ENCODE peak calls at places on chromosome 22, in five cellular contexts. Z, X, C, F and Y are unnamed samples.

GRCh38 chr22:37898441-37899181 is 7.5 kb upstream of the MICALL1 start:
- DNase-seq in Z (no peak), X (no peak), C (peak), F (no peak), Y (no peak)

GRCh38 chr22:28019360-28019759 is 100.3 kb upstream of the PITPNB start:
- DNase-seq in Z (peak), X (peak), C (no peak), F (no peak), Y (peak)

GRCh38 chr22:43396934-43397457 is 14.8 kb upstream of the MPPED1 start:
- DNase-seq in Z (peak), X (no peak), C (no peak), F (no peak), Y (no peak)

GRCh38 chr22:26548984-26549383 is 36.7 kb upstream of the TFIP11 start:
- DNase-seq in Z (no peak), X (no peak), C (no peak), F (no peak), Y (no peak)

GRCh38 chr22:19723165-19723989 is at the start of gene GP1BB:
- DNase-seq in Z (peak), X (no peak), C (peak), F (no peak), Y (peak)

GRCh38 chr22:23925020-23925606 is 30.9 kb downstream of the MIF start:
- DNase-seq in Z (no peak), X (no peak), C (no peak), F (no peak), Y (no peak)

GRCh38 chr22:27880778-27881394 is 38.2 kb downstream of the PITPNB start:
- DNase-seq in Z (no peak), X (peak), C (no peak), F (no peak), Y (no peak)

GRCh38 chr22:39953101-39953500 is 7.1 kb upstream of the TMA7B start:
- DNase-seq in Z (no peak), X (no peak), C (no peak), F (no peak), Y (no peak)

GRCh38 chr22:45120931-45121330 is 42.8 kb upstream of the NUP50 start:
- DNase-seq in Z (no peak), X (no peak), C (no peak), F (no peak), Y (no peak)

GRCh38 chr22:49646876-49647275 is 180.8 kb downstream of the BRD1 start:
- DNase-seq in Z (no peak), X (no peak), C (no peak), F (no peak), Y (no peak)

GRCh38 chr22:29266564-29267461 is 968 bp downstream of the RHBDD3 start:
- DNase-seq in Z (no peak), X (peak), C (no peak), F (no peak), Y (peak)

GRCh38 chr22:21754523-21755128 is 19.0 kb upstream of the YPEL1 start:
- DNase-seq in Z (no peak), X (peak), C (no peak), F (no peak), Y (peak)

GRCh38 chr22:21657020-21657360 is 8.8 kb upstream of the PPIL2 start:
- DNase-seq in Z (no peak), X (no peak), C (no peak), F (no peak), Y (no peak)

GRCh38 chr22:37906364-37907008 is 389 bp downstream of the MICALL1 start:
- DNase-seq in Z (peak), X (peak), C (no peak), F (no peak), Y (peak)

GRCh38 chr22:49582671-49583070 is 245.0 kb downstream of the BRD1 start:
- DNase-seq in Z (no peak), X (no peak), C (no peak), F (no peak), Y (no peak)

GRCh38 chr22:33083212-33083611 is 25.0 kb upstream of the SYN3 start:
- DNase-seq in Z (no peak), X (no peak), C (no peak), F (no peak), Y (no peak)

GRCh38 chr22:30423296-30423958 is 2.1 kb upstream of the MTFP1 start:
- DNase-seq in Z (peak), X (no peak), C (no peak), F (no peak), Y (peak)

GRCh38 chr22:20316217-20316843 is 3.5 kb downstream of the DGCR6L start:
- DNase-seq in Z (no peak), X (no peak), C (peak), F (no peak), Y (no peak)

GRCh38 chr22:27089303-27089702 is 431.9 kb downstream of the MIAT start:
- DNase-seq in Z (no peak), X (no peak), C (no peak), F (no peak), Y (no peak)

GRCh38 chr22:19844423-19845368 is 10.0 kb downstream of the GNB1L start:
- DNase-seq in Z (no peak), X (peak), C (no peak), F (no peak), Y (peak)

GRCh38 chr22:44890416-44891292 is 119.2 kb downstream of the PHF21B start:
- DNase-seq in Z (no peak), X (no peak), C (no peak), F (no peak), Y (no peak)

DNA sequence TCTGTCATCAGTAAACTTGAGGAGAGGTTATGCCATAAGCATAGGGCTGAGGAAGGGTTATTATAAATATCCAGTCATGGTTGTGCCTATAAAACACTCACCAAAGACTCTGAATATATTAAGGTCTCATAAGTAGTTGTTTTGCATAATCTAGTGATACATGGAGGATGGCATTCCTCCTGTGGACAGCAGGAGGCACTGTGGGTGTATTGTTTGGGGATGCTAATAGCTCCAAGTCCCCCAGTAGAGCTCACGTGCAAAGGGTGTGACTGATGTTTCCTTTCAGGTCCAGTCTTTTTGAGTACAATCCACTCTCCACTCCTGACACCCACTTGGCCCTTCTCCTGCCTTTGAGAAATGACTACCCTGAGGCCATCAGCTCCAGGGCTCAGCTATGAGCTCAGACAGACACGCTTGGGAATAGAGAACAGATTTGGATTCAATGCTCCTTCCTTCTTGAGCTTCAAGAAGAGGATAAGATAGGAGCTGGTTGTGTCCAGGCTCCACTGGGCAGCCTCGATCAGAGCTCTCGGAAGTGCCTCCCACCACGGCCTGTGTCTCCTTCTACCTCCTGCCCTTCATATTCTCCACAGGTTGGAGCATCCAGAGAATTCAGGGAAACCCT is 85.2 kb upstream of the IGLL5 start:
- DNase-seq in Z (no peak), X (no peak), C (no peak), F (no peak), Y (no peak)
- TF ChIP-seq CTCF in Z (no peak), X (no peak), C (peak), F (no peak), Y (peak)

GRCh38 chr22:47517062-47517461 is 754.6 kb downstream of the TBC1D22A start:
- DNase-seq in Z (no peak), X (no peak), C (no peak), F (no peak), Y (no peak)

GRCh38 chr22:47512617-47513016 is 750.2 kb downstream of the TBC1D22A start:
- DNase-seq in Z (no peak), X (no peak), C (no peak), F (no peak), Y (no peak)

GRCh38 chr22:47515384-47516125 is 753.1 kb downstream of the TBC1D22A start:
- DNase-seq in Z (no peak), X (no peak), C (no peak), F (no peak), Y (no peak)
- TF ChIP-seq CTCF in Z (no peak), X (no peak), C (no peak), F (no peak), Y (no peak)

DNA sequence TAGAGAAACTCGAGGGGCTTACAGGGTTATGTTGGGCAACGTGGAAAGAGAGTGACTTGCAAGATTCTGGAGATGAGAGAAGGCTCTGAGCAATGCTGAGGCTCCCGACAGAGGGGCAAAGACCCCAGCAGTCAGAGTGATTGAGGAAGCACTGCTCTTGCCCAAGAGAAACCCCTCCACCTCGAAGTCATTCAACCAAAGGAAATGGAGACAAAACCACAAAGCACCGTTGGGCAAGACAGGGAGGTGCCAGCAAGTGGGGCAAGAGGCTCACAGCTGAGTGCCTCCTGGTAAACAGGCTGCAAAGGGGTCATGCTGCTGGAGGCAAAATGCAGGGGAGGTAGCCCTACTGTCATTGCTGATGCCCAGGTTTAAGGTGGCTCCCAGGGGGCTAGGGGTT is 17.9 kb upstream of the MYH9 start:
- DNase-seq in Z (no peak), X (peak), C (no peak), F (no peak), Y (no peak)
- TF ChIP-seq CTCF in Z (no peak), X (no peak), C (no peak), F (no peak), Y (no peak)

GRCh38 chr22:50731811-50732624 is 6.0 kb upstream of the ACR start:
- DNase-seq in Z (peak), X (peak), C (no peak), F (peak), Y (no peak)
- TF ChIP-seq CTCF in Z (peak), X (peak), C (peak), F (peak), Y (peak)

GRCh38 chr22:42296883-42297282 is 26.4 kb upstream of the TCF20 start:
- DNase-seq in Z (no peak), X (no peak), C (no peak), F (no peak), Y (no peak)

GRCh38 chr22:42294034-42294985 is 23.9 kb upstream of the TCF20 start:
- DNase-seq in Z (peak), X (peak), C (peak), F (no peak), Y (no peak)

GRCh38 chr22:42297778-42298177 is 27.3 kb upstream of the TCF20 start:
- DNase-seq in Z (no peak), X (no peak), C (no peak), F (no peak), Y (no peak)

GRCh38 chr22:42298746-42299145 is 28.3 kb upstream of the TCF20 start:
- DNase-seq in Z (no peak), X (no peak), C (no peak), F (no peak), Y (no peak)

DNA sequence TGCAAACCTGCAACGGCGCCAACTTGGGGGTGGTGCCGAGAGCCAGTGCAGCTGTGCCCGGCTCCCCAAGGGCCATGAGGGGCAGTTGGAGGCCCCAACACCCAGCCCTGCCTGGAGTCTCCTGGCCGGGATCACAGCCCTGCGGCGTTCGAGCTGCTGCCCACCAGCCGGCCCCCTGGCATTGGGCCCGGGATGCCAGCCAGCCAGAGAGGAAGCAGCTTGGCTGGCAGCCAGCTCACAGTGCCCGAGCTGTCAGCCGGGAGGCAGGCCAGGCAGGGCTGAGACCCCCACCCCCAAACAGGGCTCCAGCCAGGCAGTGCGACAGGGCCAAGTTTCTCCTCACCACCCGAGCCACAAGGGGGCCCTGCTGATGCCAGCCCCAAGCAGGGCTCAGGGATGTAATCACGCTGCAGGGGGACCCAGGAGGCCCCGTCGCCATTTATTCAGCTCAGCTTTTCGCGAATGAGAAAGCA is 26.0 kb upstream of the TCF20 start:
- DNase-seq in Z (peak), X (no peak), C (no peak), F (no peak), Y (no peak)
- TF ChIP-seq CTCF in Z (no peak), X (no peak), C (peak), F (no peak), Y (no peak)

DNA sequence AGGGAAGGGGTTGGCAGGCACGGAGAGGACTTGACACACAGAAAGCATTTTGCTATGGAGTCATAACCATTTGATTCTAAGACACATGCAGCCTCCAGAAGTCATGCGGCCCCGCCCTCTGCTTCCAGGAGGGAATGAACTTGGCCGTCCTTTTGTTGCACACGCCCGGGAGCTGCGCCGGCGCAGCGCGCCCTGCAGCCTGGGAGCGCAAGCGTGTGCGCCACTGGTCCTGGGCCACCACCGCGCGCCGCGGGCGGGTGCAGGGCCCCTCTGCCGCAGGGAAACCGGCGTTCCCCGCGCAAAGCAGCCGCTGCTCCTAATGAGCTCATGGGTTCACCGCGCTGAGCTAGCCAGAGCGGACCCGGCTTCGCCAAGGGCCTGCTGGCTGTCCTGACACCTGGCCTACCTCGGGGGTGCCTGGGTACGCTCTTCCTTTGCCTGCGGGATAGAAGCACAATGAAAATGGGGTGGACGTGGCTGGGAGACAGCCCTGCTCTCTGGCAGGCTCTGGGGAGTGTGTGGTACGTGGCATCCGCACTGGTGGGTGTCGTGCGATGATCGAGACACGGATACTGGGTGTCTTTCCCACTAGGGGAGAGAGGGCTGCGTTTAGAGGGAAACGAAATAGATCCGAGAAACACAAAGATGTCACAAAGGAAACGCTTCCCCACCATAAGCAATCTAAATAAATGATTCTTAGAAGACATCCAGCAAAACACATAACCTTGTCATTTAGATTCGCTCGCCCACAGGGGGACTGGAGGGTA is 669 bp downstream of the MICAL3 start:
- DNase-seq in Z (peak), X (peak), C (peak), F (peak), Y (peak)
- TF ChIP-seq CTCF in Z (no peak), X (no peak), C (peak), F (no peak), Y (no peak)